ENCODE peak calls at places on chromosomes 6 and 20, in four cellular contexts. T is esophagus muscularis mucosa; H is Karpas-422; J is naive thymus-derived CD4-positive, alpha-beta T cell. A is an unnamed sample. For H3K36me3 and H3K27me3, the result is how much of the 10 kb centered on the place peaks cover.

GRCh38 chr6:142030115-142030619 is 102.6 kb upstream of the GJE1 start:
- DNase-seq in H (no peak), J (no peak), T (no peak), A (peak)

GRCh38 chr6:38860041-38860440 is 144.9 kb downstream of the DNAH8 start:
- DNase-seq in T (no peak), H (no peak), J (no peak), A (no peak)

GRCh38 chr6:149859368-149859767 is 4.8 kb downstream of the LRP11 start:
- DNase-seq in H (no peak), J (no peak), T (no peak), A (no peak)

GRCh38 chr20:57361517-57361916 is 10.5 kb downstream of the RAE1 start:
- DNase-seq in J (no peak), T (peak), H (no peak), A (no peak)

GRCh38 chr20:2585811-2586210 is 49.4 kb downstream of the TMC2 start:
- DNase-seq in J (no peak), T (peak), H (no peak), A (no peak)

GRCh38 chr6:90860822-90861601 is 274.1 kb upstream of the MAP3K7 start:
- DNase-seq in H (peak), J (no peak), T (no peak), A (peak)

GRCh38 chr6:130600880-130601341 is 226.3 kb upstream of the SMLR1 start:
- DNase-seq in T (no peak), J (no peak), H (no peak), A (no peak)

GRCh38 chr20:51752343-51752951 is 15.7 kb downstream of the ATP9A start:
- DNase-seq in H (no peak), J (no peak), T (no peak), A (no peak)

GRCh38 chr20:14331671-14332070 is 5.7 kb downstream of the FLRT3 start:
- DNase-seq in H (no peak), J (no peak), T (no peak), A (no peak)

GRCh38 chr6:109767961-109768360 is 76.9 kb downstream of the FIG4 start:
- DNase-seq in T (no peak), J (no peak), H (no peak), A (no peak)

GRCh38 chr20:58985656-58986055 is 4.6 kb downstream of the NELFCD start:
- DNase-seq in J (no peak), T (no peak), H (no peak), A (no peak)

GRCh38 chr6:112660626-112661025 is 313.5 kb downstream of the RFPL4B start:
- DNase-seq in J (no peak), H (no peak), T (no peak), A (no peak)

GRCh38 chr6:21996425-21997207 is 300.2 kb downstream of the PRL start:
- DNase-seq in H (no peak), J (no peak), T (no peak), A (peak)

GRCh38 chr20:53399592-53400335 is 193.9 kb downstream of the ZNF217 start:
- DNase-seq in T (no peak), H (no peak), J (no peak), A (no peak)

GRCh38 chr6:106253194-106253593 is 72.4 kb downstream of the ATG5 start:
- DNase-seq in J (no peak), H (no peak), T (no peak), A (no peak)

GRCh38 chr6:56671651-56672461 is 29.2 kb upstream of the DST start:
- DNase-seq in J (no peak), T (no peak), H (no peak), A (no peak)

GRCh38 chr6:47457370-47457769 is 20.2 kb upstream of the CD2AP start:
- DNase-seq in J (no peak), T (no peak), H (no peak), A (no peak)

GRCh38 chr20:17972121-17972520 is 3.3 kb downstream of the MGME1 start:
- DNase-seq in T (no peak), J (no peak), H (peak), A (no peak)

GRCh38 chr20:46572181-46572580 is 21.7 kb upstream of the OCSTAMP start:
- DNase-seq in T (no peak), J (no peak), H (no peak), A (no peak)

GRCh38 chr6:27720607-27721580 is 191.3 kb downstream of the OR2B2 start:
- DNase-seq in J (no peak), T (no peak), H (no peak), A (no peak)

GRCh38 chr20:52103911-52104545 is 87.6 kb downstream of the ZFP64 start:
- DNase-seq in J (no peak), H (no peak), T (no peak), A (no peak)

GRCh38 chr6:122289721-122290501 is 109.5 kb upstream of the HSF2 start:
- DNase-seq in T (no peak), J (no peak), H (no peak), A (no peak)

GRCh38 chr6:122580731-122581130 is 29.5 kb upstream of the PKIB start:
- DNase-seq in J (no peak), T (no peak), H (no peak), A (no peak)

GRCh38 chr6:152824666-152825065 is 74.1 kb downstream of the VIP start:
- DNase-seq in H (no peak), J (no peak), T (no peak), A (no peak)

GRCh38 chr6:52391599-52391998 is 28.5 kb upstream of the EFHC1 start:
- DNase-seq in H (no peak), J (no peak), T (no peak), A (no peak)

GRCh38 chr6:163413345-163414116 is 987 bp upstream of the QKI start:
- DNase-seq in H (no peak), T (no peak), J (peak), A (peak)

GRCh38 chr20:47723322-47723721 is 62.0 kb downstream of the SULF2 start:
- DNase-seq in T (no peak), J (no peak), H (no peak), A (no peak)

GRCh38 chr6:110364364-110364763 is 6.2 kb upstream of the METTL24 start:
- DNase-seq in J (no peak), T (no peak), H (no peak), A (no peak)

GRCh38 chr6:83417880-83418663 is 12.8 kb downstream of the ME1 start:
- DNase-seq in H (peak), T (no peak), J (no peak), A (peak)

GRCh38 chr6:158222066-158222465 is 53.9 kb downstream of the GTF2H5 start:
- DNase-seq in T (no peak), H (no peak), J (no peak), A (no peak)

GRCh38 chr6:44023586-44024454 is 103.4 kb downstream of the MRPL14 start:
- DNase-seq in H (no peak), T (no peak), J (no peak), A (no peak)

GRCh38 chr6:127690092-127690491 is 113.1 kb downstream of the C6orf58 start:
- DNase-seq in H (no peak), T (no peak), J (no peak), A (no peak)

GRCh38 chr6:148736779-148737412 is 9.9 kb upstream of the UST start:
- DNase-seq in J (no peak), T (no peak), H (no peak), A (no peak)

GRCh38 chr6:53465732-53466131 is 79.2 kb downstream of the GCLC start:
- DNase-seq in T (no peak), J (no peak), H (no peak), A (no peak)

GRCh38 chr6:32637883-32638282 is 677 bp downstream of the HLA-DQA1 start:
- DNase-seq in H (peak), J (no peak), T (no peak), A (no peak)

GRCh38 chr6:151082079-151082478 is 157.7 kb upstream of the AKAP12 start:
- DNase-seq in J (no peak), T (no peak), H (no peak), A (no peak)

GRCh38 chr6:329888-330691 is 37.8 kb downstream of the DUSP22 start:
- DNase-seq in T (no peak), J (no peak), H (no peak), A (no peak)

GRCh38 chr6:7896465-7896987 is 14.1 kb downstream of the TXNDC5 start:
- DNase-seq in T (no peak), J (no peak), H (no peak), A (no peak)
- H3K36me3 ChIP-seq in T (half or more), J (under half), H (half or more), A (half or more)

GRCh38 chr6:28825732-28826293 is 98.0 kb downstream of the TRIM27 start:
- DNase-seq in H (peak), J (no peak), T (no peak), A (no peak)
- H3K27me3 ChIP-seq in H (under half), J (under half), T (under half), A (under half)

DNA sequence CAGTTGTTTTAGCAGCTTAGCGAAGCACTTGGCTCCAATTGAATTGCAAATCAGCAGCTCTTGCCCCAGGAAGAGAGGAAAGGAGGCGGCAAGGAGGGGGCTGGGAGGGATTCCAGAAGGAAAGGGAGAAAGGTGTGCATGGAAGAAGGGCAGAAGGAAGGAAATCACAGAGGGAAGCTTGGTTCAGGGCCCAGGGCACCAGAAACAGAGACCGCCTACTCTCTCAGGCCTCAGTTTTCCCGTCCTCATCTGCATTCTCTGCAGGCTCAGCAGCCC is 13.9 kb downstream of the GRM4 start:
- DNase-seq in T (no peak), H (no peak), J (no peak), A (no peak)
- H3K4me3 ChIP-seq in T (no peak), H (no peak), J (no peak), A (no peak)

GRCh38 chr6:15500901-15501805 is 161.7 kb downstream of the DTNBP1 start:
- DNase-seq in H (no peak), J (no peak), T (no peak), A (no peak)
- H3K36me3 ChIP-seq in H (under half), J (under half), T (under half), A (under half)

DNA sequence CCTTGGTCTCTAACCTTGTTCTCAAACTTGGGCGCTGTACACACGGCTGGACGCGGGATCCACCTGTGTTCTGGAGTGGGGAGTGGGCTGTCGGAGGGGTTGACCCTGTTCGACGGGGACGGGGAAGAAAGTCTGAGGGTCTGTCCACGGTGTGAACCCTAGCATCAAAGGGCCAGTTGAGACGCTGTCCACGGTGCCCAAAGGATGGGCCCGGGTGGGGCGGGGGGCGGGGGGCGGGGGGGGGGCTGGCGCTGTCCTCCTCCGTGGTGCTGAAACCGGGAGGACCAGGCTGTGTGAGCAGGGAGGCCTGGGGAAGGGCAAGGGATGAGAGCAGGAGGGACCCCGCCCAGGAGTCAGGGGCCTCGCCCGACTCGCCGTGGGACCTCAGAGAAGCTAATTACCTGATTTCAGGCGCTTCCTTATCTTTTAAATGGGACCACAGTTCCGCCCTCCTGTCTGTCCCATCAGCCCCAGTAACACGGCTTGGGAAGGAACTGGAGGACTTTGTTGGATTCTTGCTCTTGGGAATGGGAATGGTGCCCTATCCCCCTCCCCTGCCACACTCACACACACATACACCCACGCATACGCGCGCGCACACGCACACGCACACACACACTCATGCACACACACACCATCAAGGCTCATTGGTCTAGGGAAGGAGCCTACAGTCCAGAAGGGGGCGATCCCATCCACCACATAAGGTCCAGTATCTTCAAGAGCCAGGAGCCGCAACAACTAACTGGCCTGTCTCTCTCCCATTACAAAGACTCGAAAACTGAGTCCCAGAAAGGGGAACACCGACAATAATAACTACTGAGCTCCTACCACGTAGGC is 1.0 kb upstream of the VSTM2L start:
- DNase-seq in T (no peak), H (peak), J (no peak), A (peak)
- H3K27me3 ChIP-seq in T (under half), H (under half), J (under half), A (under half)

GRCh38 chr6:10555625-10556309 is 34.6 kb downstream of the GCNT2 start:
- DNase-seq in T (peak), J (no peak), H (no peak), A (peak)
- H3K4me3 ChIP-seq in T (peak), J (no peak), H (peak), A (peak)

GRCh38 chr6:169112483-169113320 is 140.9 kb downstream of the THBS2 start:
- DNase-seq in H (no peak), J (no peak), T (peak), A (no peak)

GRCh38 chr6:169110934-169111602 is 142.6 kb downstream of the THBS2 start:
- DNase-seq in J (no peak), T (peak), H (no peak), A (no peak)

GRCh38 chr6:169108753-169109152 is 144.9 kb downstream of the THBS2 start:
- DNase-seq in H (no peak), J (no peak), T (no peak), A (no peak)

GRCh38 chr6:169109381-169109780 is 144.3 kb downstream of the THBS2 start:
- DNase-seq in T (peak), J (no peak), H (no peak), A (no peak)

GRCh38 chr6:169109821-169110220 is 143.8 kb downstream of the THBS2 start:
- DNase-seq in H (no peak), J (no peak), T (peak), A (no peak)
- H3K36me3 ChIP-seq in H (under half), J (under half), T (under half), A (under half)

GRCh38 chr6:3455121-3455489 is 1.7 kb downstream of the SLC22A23 start:
- DNase-seq in T (no peak), J (peak), H (no peak), A (no peak)

GRCh38 chr6:3456395-3456767 is 469 bp downstream of the SLC22A23 start:
- DNase-seq in T (no peak), H (no peak), J (no peak), A (no peak)

GRCh38 chr6:3456794-3457709 is at the start of gene SLC22A23:
- DNase-seq in J (peak), H (peak), T (no peak), A (peak)

GRCh38 chr6:3454206-3455016 is 2.4 kb downstream of the SLC22A23 start:
- DNase-seq in J (no peak), H (no peak), T (no peak), A (no peak)

GRCh38 chr6:3455490-3456394 is 1.1 kb downstream of the SLC22A23 start:
- DNase-seq in J (no peak), T (no peak), H (no peak), A (no peak)
- H3K27me3 ChIP-seq in J (under half), T (under half), H (under half), A (under half)

DNA sequence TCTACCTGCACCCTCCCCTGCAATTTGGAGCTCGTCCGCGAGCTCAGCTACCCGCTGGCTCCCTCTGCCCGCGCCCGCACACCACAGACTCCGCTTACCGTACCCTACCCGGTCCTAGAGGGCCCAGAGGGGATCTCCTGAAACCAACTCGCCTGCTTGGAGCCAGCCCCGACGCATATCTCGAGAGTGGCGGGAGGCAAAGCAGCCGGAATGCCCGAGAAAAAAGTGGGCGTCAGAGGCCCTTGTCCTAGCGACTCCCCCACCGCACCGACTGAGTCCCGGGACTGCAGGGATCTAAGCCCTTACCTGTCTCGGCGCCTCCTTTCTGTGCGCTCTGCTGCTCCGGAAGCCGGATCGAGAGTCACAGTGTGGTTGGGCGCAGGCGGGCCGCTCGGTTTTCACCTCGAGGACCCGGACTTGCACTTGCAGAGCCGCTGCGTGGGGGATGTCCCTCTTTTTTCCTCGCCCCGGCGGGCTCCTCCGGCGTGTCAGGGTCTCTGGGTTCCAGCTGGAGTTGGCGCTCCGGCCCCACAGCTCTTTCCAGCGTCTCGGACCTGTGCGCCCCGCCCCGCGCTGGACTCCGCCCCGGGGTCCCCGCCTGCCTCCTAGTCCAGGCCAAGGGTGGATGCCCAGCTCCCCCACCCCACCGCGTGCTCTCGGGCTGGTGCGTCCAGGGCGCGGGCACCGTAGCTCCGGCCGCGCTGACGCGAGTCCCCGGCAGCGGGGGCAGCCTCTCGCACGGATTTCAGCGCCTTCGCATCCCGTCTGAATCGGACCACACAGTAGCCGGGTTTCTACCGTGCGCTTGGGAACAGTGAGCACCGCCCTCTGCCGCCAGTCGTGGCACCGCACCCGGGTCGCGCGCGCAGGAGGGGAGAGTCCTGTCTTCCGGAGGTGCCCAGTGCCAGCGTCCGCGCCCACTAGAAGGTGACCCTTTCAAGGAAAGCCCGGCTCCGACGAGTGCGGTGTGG is at the start of gene PROKR2:
- DNase-seq in T (peak), J (no peak), H (no peak), A (peak)
- H3K4me3 ChIP-seq in T (no peak), J (no peak), H (no peak), A (no peak)